ENCODE peak calls at places on chromosomes 7 and 10, in four cellular contexts. One of them, this sample, is unnamed.

GRCh38 chr10:126842836-126843235 is 62.4 kb upstream of the DOCK1 start:
- DNase-seq in WTC11: peak; percentile 55
- DNase-seq in HepG2: no peak
- DNase-seq in K562: no peak
- DNase-seq in this sample: no peak

GRCh38 chr7:122544463-122544862 is 154.5 kb downstream of the RNF133 start:
- DNase-seq in WTC11: no peak
- DNase-seq in K562: no peak
- DNase-seq in HepG2: no peak
- DNase-seq in this sample: no peak

GRCh38 chr10:113221756-113222168 is 271.7 kb downstream of the TCF7L2 start:
- DNase-seq in WTC11: no peak
- DNase-seq in HepG2: no peak
- DNase-seq in K562: no peak
- DNase-seq in this sample: no peak

GRCh38 chr7:133984023-133984422 is 143.1 kb upstream of the LRGUK start:
- DNase-seq in K562: no peak
- DNase-seq in HepG2: no peak
- DNase-seq in WTC11: no peak
- DNase-seq in this sample: no peak

GRCh38 chr10:59382831-59383295 is 20.5 kb upstream of the FAM13C start:
- DNase-seq in WTC11: no peak
- DNase-seq in K562: no peak
- DNase-seq in HepG2: no peak
- DNase-seq in this sample: no peak

GRCh38 chr10:114043532-114044250 is at the start of gene ADRB1:
- DNase-seq in K562: peak; percentile 32
- DNase-seq in WTC11: peak; percentile 80
- DNase-seq in HepG2: peak; percentile 28
- DNase-seq in this sample: peak; percentile 78

GRCh38 chr10:110005716-110006115 is 2.1 kb upstream of the ADD3 start:
- DNase-seq in K562: no peak
- DNase-seq in WTC11: no peak
- DNase-seq in HepG2: peak; percentile 35
- DNase-seq in this sample: no peak

GRCh38 chr10:124041684-124042445 is 51.5 kb downstream of the CHST15 start:
- DNase-seq in HepG2: no peak
- DNase-seq in K562: no peak
- DNase-seq in WTC11: no peak
- DNase-seq in this sample: no peak

GRCh38 chr10:101103430-101103829 is 27.7 kb upstream of the TLX1 start:
- DNase-seq in HepG2: no peak
- DNase-seq in K562: no peak
- DNase-seq in WTC11: no peak
- DNase-seq in this sample: no peak

GRCh38 chr7:129529643-129530042 is 27.3 kb downstream of the SMKR1 start:
- DNase-seq in HepG2: no peak
- DNase-seq in WTC11: no peak
- DNase-seq in K562: no peak
- DNase-seq in this sample: no peak

GRCh38 chr7:42744746-42745145 is 167.1 kb downstream of the C7orf25 start:
- DNase-seq in WTC11: no peak
- DNase-seq in K562: no peak
- DNase-seq in HepG2: no peak
- DNase-seq in this sample: no peak

GRCh38 chr10:78944658-78945333 is 124.0 kb upstream of the ZMIZ1 start:
- DNase-seq in HepG2: no peak
- DNase-seq in K562: no peak
- DNase-seq in WTC11: no peak
- DNase-seq in this sample: no peak

GRCh38 chr10:110387983-110388681 is 83.4 kb upstream of the SMNDC1 start:
- DNase-seq in WTC11: no peak
- DNase-seq in HepG2: no peak
- DNase-seq in K562: no peak
- DNase-seq in this sample: no peak

GRCh38 chr7:85535974-85536729 is 349.3 kb upstream of the SEMA3D start:
- DNase-seq in HepG2: no peak
- DNase-seq in WTC11: no peak
- DNase-seq in K562: no peak
- DNase-seq in this sample: no peak

GRCh38 chr10:74292871-74293427 is 141.9 kb downstream of the ADK start:
- DNase-seq in HepG2: no peak
- DNase-seq in WTC11: no peak
- DNase-seq in K562: no peak
- DNase-seq in this sample: no peak

GRCh38 chr10:103636996-103637395 is 143.5 kb downstream of the NEURL1 start:
- DNase-seq in K562: no peak
- DNase-seq in WTC11: no peak
- DNase-seq in HepG2: no peak
- DNase-seq in this sample: no peak

GRCh38 chr10:133044502-133044901 is 43.2 kb upstream of the ADGRA1 start:
- DNase-seq in WTC11: no peak
- DNase-seq in HepG2: no peak
- DNase-seq in K562: no peak
- DNase-seq in this sample: no peak

GRCh38 chr10:117781216-117781836 is 238.8 kb downstream of the EMX2 start:
- DNase-seq in HepG2: no peak
- DNase-seq in K562: no peak
- DNase-seq in WTC11: no peak
- DNase-seq in this sample: no peak

GRCh38 chr10:4804505-4804904 is 21.5 kb upstream of the AKR1E2 start:
- DNase-seq in K562: no peak
- DNase-seq in WTC11: no peak
- DNase-seq in HepG2: no peak
- DNase-seq in this sample: no peak

GRCh38 chr10:4280481-4281206 is 495.6 kb upstream of the KLF6 start:
- DNase-seq in HepG2: no peak
- DNase-seq in K562: no peak
- DNase-seq in WTC11: no peak
- DNase-seq in this sample: no peak

GRCh38 chr7:150828384-150828783 is 23.9 kb upstream of the AOC1 start:
- DNase-seq in WTC11: no peak
- DNase-seq in HepG2: no peak
- DNase-seq in K562: no peak
- DNase-seq in this sample: no peak

DNA sequence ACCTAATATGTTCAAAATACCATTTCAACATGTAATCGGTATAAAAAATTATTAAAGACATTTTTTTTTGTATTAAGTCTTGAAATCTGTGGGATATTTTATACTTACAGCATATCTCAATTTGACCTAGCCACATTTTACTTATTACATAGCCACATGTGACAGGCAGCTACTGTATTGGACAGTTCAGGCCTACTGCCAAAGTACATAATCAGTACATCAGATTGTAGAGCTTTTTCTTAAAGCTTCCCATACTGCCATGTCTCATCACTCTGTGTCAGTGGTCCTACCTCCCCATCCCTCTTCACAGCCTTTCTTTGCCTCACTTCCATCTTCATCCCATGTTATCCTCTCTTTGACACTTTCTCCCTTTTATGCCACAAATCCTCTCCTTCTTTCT is 43.0 kb downstream of the LOXL4 start:
- DNase-seq in HepG2: no peak
- DNase-seq in K562: no peak
- DNase-seq in WTC11: no peak
- DNase-seq in this sample: no peak
- TF ChIP-seq SP1 in HepG2: no peak
- TF ChIP-seq SP1 in K562: no peak
- TF ChIP-seq SP1 in WTC11: no peak
- TF ChIP-seq SP1 in this sample: no peak

DNA sequence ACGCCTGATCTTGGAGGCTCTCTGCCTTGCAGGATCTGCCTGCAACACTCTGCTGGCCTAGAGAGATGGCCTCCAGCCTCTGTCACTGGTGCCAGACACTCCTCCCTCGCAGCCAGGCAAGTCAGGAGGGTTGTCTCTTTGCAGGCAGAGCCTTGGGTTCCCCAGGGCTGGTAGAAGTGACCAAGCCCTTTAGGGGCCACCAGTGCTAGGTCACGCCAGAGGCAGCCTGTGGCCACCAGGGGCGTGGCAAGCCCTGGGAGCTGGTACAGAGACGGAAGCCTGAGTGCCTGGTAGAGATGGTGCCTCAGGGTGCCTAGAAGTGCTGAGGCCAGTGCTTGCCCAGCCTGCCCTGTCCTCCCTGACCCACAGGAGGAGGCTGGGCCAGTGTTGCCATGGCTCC is 9.1 kb downstream of the ADCYAP1R1 start:
- DNase-seq in K562: no peak
- DNase-seq in HepG2: peak; percentile 3
- DNase-seq in WTC11: peak; percentile 36
- DNase-seq in this sample: no peak
- TF ChIP-seq ELF4 in K562: no peak
- TF ChIP-seq ELF4 in HepG2: no peak
- TF ChIP-seq ELF4 in WTC11: no peak
- TF ChIP-seq ELF4 in this sample: no peak

GRCh38 chr10:93874309-93875031 is 19.3 kb upstream of the SLC35G1 start:
- DNase-seq in WTC11: no peak
- DNase-seq in HepG2: no peak
- DNase-seq in K562: no peak
- DNase-seq in this sample: no peak

GRCh38 chr10:93875032-93875358 is 18.8 kb upstream of the SLC35G1 start:
- DNase-seq in WTC11: no peak
- DNase-seq in HepG2: no peak
- DNase-seq in K562: no peak
- DNase-seq in this sample: no peak

GRCh38 chr10:93879273-93879672 is 14.5 kb upstream of the SLC35G1 start:
- DNase-seq in K562: no peak
- DNase-seq in HepG2: no peak
- DNase-seq in WTC11: no peak
- DNase-seq in this sample: no peak

GRCh38 chr10:93873427-93874115 is 20.2 kb upstream of the SLC35G1 start:
- DNase-seq in HepG2: no peak
- DNase-seq in WTC11: no peak
- DNase-seq in K562: no peak
- DNase-seq in this sample: no peak

GRCh38 chr10:93876391-93876790 is 17.4 kb upstream of the SLC35G1 start:
- DNase-seq in WTC11: no peak
- DNase-seq in HepG2: no peak
- DNase-seq in K562: no peak
- DNase-seq in this sample: no peak
- TF ChIP-seq SP1 in WTC11: no peak
- TF ChIP-seq SP1 in HepG2: no peak
- TF ChIP-seq SP1 in K562: no peak
- TF ChIP-seq SP1 in this sample: no peak

GRCh38 chr7:147805996-147806576 is 784.5 kb upstream of the C7orf33 start:
- DNase-seq in WTC11: no peak
- DNase-seq in HepG2: no peak
- DNase-seq in K562: no peak
- DNase-seq in this sample: no peak

GRCh38 chr7:147803151-147803550 is 787.4 kb upstream of the C7orf33 start:
- DNase-seq in K562: no peak
- DNase-seq in HepG2: no peak
- DNase-seq in WTC11: no peak
- DNase-seq in this sample: no peak

GRCh38 chr7:147804032-147804431 is 786.5 kb upstream of the C7orf33 start:
- DNase-seq in WTC11: no peak
- DNase-seq in HepG2: no peak
- DNase-seq in K562: no peak
- DNase-seq in this sample: no peak

GRCh38 chr7:147803625-147804024 is 786.9 kb upstream of the C7orf33 start:
- DNase-seq in HepG2: no peak
- DNase-seq in K562: no peak
- DNase-seq in WTC11: no peak
- DNase-seq in this sample: peak; percentile 40
- TF ChIP-seq ELF4 in HepG2: no peak
- TF ChIP-seq ELF4 in K562: no peak
- TF ChIP-seq ELF4 in WTC11: no peak
- TF ChIP-seq ELF4 in this sample: no peak